ENCODE peak calls at places on chromosomes 2 and 18, in six cellular contexts. One of them, this sample, is unnamed.

GRCh38 chr2:108813732-108814131 is 27.2 kb downstream of the CCDC138 start:
- DNase-seq in ovary: no peak
- DNase-seq in PC-3: no peak
- DNase-seq in lower leg skin: no peak
- DNase-seq in dorsolateral prefrontal cortex: no peak
- DNase-seq in activated naive CD8-positive, alpha-beta T cell treated with anti-CD3 and anti-CD28 coated beads, Interleukin-2, amount 10 ng/mL, durations not matched to agents 7 days and 5 days: no peak
- DNase-seq in this sample: no peak

GRCh38 chr2:3476386-3477033 is 42.8 kb downstream of the ADI1 start:
- DNase-seq in activated naive CD8-positive, alpha-beta T cell treated with anti-CD3 and anti-CD28 coated beads, Interleukin-2, amount 10 ng/mL, durations not matched to agents 7 days and 5 days: no peak
- DNase-seq in lower leg skin: no peak
- DNase-seq in PC-3: no peak
- DNase-seq in dorsolateral prefrontal cortex: peak
- DNase-seq in ovary: no peak
- DNase-seq in this sample: no peak

GRCh38 chr18:2441544-2441943 is 129.8 kb downstream of the METTL4 start:
- DNase-seq in activated naive CD8-positive, alpha-beta T cell treated with anti-CD3 and anti-CD28 coated beads, Interleukin-2, amount 10 ng/mL, durations not matched to agents 7 days and 5 days: no peak
- DNase-seq in dorsolateral prefrontal cortex: no peak
- DNase-seq in ovary: no peak
- DNase-seq in lower leg skin: no peak
- DNase-seq in PC-3: peak
- DNase-seq in this sample: no peak

GRCh38 chr2:201116959-201117734 is 1.2 kb downstream of the CFLAR start:
- DNase-seq in lower leg skin: peak
- DNase-seq in ovary: no peak
- DNase-seq in dorsolateral prefrontal cortex: no peak
- DNase-seq in activated naive CD8-positive, alpha-beta T cell treated with anti-CD3 and anti-CD28 coated beads, Interleukin-2, amount 10 ng/mL, durations not matched to agents 7 days and 5 days: no peak
- DNase-seq in PC-3: peak
- DNase-seq in this sample: no peak

GRCh38 chr2:23561088-23561487 is 176.1 kb downstream of the KLHL29 start:
- DNase-seq in dorsolateral prefrontal cortex: no peak
- DNase-seq in ovary: no peak
- DNase-seq in lower leg skin: no peak
- DNase-seq in activated naive CD8-positive, alpha-beta T cell treated with anti-CD3 and anti-CD28 coated beads, Interleukin-2, amount 10 ng/mL, durations not matched to agents 7 days and 5 days: no peak
- DNase-seq in PC-3: no peak
- DNase-seq in this sample: no peak

GRCh38 chr2:234528410-234529150 is 31.7 kb upstream of the ARL4C start:
- DNase-seq in ovary: no peak
- DNase-seq in dorsolateral prefrontal cortex: no peak
- DNase-seq in PC-3: peak
- DNase-seq in lower leg skin: no peak
- DNase-seq in activated naive CD8-positive, alpha-beta T cell treated with anti-CD3 and anti-CD28 coated beads, Interleukin-2, amount 10 ng/mL, durations not matched to agents 7 days and 5 days: no peak
- DNase-seq in this sample: no peak

GRCh38 chr2:19361325-19361990 is 3.0 kb upstream of the OSR1 start:
- DNase-seq in ovary: peak
- DNase-seq in lower leg skin: peak
- DNase-seq in PC-3: no peak
- DNase-seq in dorsolateral prefrontal cortex: no peak
- DNase-seq in activated naive CD8-positive, alpha-beta T cell treated with anti-CD3 and anti-CD28 coated beads, Interleukin-2, amount 10 ng/mL, durations not matched to agents 7 days and 5 days: peak
- DNase-seq in this sample: no peak

GRCh38 chr18:72456802-72457201 is 87.3 kb downstream of the CBLN2 start:
- DNase-seq in PC-3: peak
- DNase-seq in ovary: no peak
- DNase-seq in dorsolateral prefrontal cortex: no peak
- DNase-seq in activated naive CD8-positive, alpha-beta T cell treated with anti-CD3 and anti-CD28 coated beads, Interleukin-2, amount 10 ng/mL, durations not matched to agents 7 days and 5 days: no peak
- DNase-seq in lower leg skin: no peak
- DNase-seq in this sample: no peak

GRCh38 chr2:22616031-22616430 is 768.9 kb upstream of the KLHL29 start:
- DNase-seq in dorsolateral prefrontal cortex: no peak
- DNase-seq in PC-3: no peak
- DNase-seq in activated naive CD8-positive, alpha-beta T cell treated with anti-CD3 and anti-CD28 coated beads, Interleukin-2, amount 10 ng/mL, durations not matched to agents 7 days and 5 days: no peak
- DNase-seq in ovary: no peak
- DNase-seq in lower leg skin: no peak
- DNase-seq in this sample: no peak

GRCh38 chr2:13819896-13820295 is 812.6 kb upstream of the LRATD1 start:
- DNase-seq in dorsolateral prefrontal cortex: no peak
- DNase-seq in ovary: no peak
- DNase-seq in lower leg skin: no peak
- DNase-seq in activated naive CD8-positive, alpha-beta T cell treated with anti-CD3 and anti-CD28 coated beads, Interleukin-2, amount 10 ng/mL, durations not matched to agents 7 days and 5 days: no peak
- DNase-seq in PC-3: peak
- DNase-seq in this sample: no peak

GRCh38 chr2:12819098-12819465 is 102.3 kb downstream of the TRIB2 start:
- DNase-seq in PC-3: peak
- DNase-seq in ovary: peak
- DNase-seq in lower leg skin: peak
- DNase-seq in activated naive CD8-positive, alpha-beta T cell treated with anti-CD3 and anti-CD28 coated beads, Interleukin-2, amount 10 ng/mL, durations not matched to agents 7 days and 5 days: no peak
- DNase-seq in dorsolateral prefrontal cortex: no peak
- DNase-seq in this sample: no peak